ENCODE peak calls at places on chromosome 3, in four cellular contexts. C is K562, L is HepG2, B is GM12878. H is an unnamed sample.

GRCh38 chr3:119639494-119640350 is 20.7 kb downstream of the POPDC2 start:
- DNase-seq in C (no peak), L (no peak), B (no peak), H (no peak)

GRCh38 chr3:37601832-37602231 is 259.8 kb upstream of the CTDSPL start:
- DNase-seq in C (no peak), L (no peak), B (no peak), H (no peak)

GRCh38 chr3:73745429-73746247 is 120.9 kb upstream of the PDZRN3 start:
- DNase-seq in C (no peak), L (no peak), B (no peak), H (no peak)

GRCh38 chr3:187629711-187630110 is 40.5 kb downstream of the SST start:
- DNase-seq in C (no peak), L (no peak), B (no peak), H (no peak)

GRCh38 chr3:54850484-54851003 is 77.3 kb downstream of the LRTM1 start:
- DNase-seq in C (no peak), L (no peak), B (no peak), H (no peak)

GRCh38 chr3:46561951-46562350 is 4.2 kb downstream of the LRRC2 start:
- DNase-seq in C (no peak), L (no peak), B (no peak), H (no peak)

GRCh38 chr3:111012388-111013248 is 59.0 kb upstream of the NECTIN3 start:
- DNase-seq in C (no peak), L (peak), B (no peak), H (peak)

GRCh38 chr3:60142009-60142408 is 1092.2 kb upstream of the CFAP20DC start:
- DNase-seq in C (no peak), L (no peak), B (no peak), H (no peak)

GRCh38 chr3:8767667-8768363 is 1.6 kb downstream of the OXTR start:
- DNase-seq in C (no peak), L (peak), B (no peak), H (no peak)

GRCh38 chr3:64648927-64649906 is 38.6 kb downstream of the ADAMTS9 start:
- DNase-seq in C (no peak), L (no peak), B (no peak), H (no peak)

GRCh38 chr3:187328691-187329090 is 37.2 kb upstream of the MASP1 start:
- DNase-seq in C (no peak), L (no peak), B (no peak), H (no peak)

GRCh38 chr3:197355713-197356112 is 57.3 kb upstream of the DLG1 start:
- DNase-seq in C (no peak), L (peak), B (no peak), H (no peak)

GRCh38 chr3:164233951-164234350 is 844.3 kb downstream of the SI start:
- DNase-seq in C (no peak), L (no peak), B (no peak), H (no peak)

GRCh38 chr3:149969110-149969944 is 1.4 kb downstream of the PFN2 start:
- DNase-seq in C (peak), L (peak), B (no peak), H (peak)

GRCh38 chr3:89107461-89108035 is at the start of gene EPHA3:
- DNase-seq in C (peak), L (peak), B (no peak), H (peak)

GRCh38 chr3:5304789-5305680 is 117.5 kb downstream of the EDEM1 start:
- DNase-seq in C (peak), L (peak), B (no peak), H (peak)

GRCh38 chr3:47482411-47482810 is 6.7 kb upstream of the SCAP start:
- DNase-seq in C (peak), L (no peak), B (no peak), H (no peak)

GRCh38 chr3:138173769-138174420 is 826 bp downstream of the DBR1 start:
- DNase-seq in C (peak), L (no peak), B (no peak), H (peak)

GRCh38 chr3:178384302-178384939 is 151.8 kb upstream of the KCNMB2 start:
- DNase-seq in C (peak), L (no peak), B (no peak), H (no peak)

GRCh38 chr3:29370451-29371420 is 89.9 kb downstream of the RBMS3 start:
- DNase-seq in C (no peak), L (no peak), B (no peak), H (no peak)

GRCh38 chr3:4935347-4935746 is 43.9 kb upstream of the BHLHE40 start:
- DNase-seq in C (no peak), L (no peak), B (no peak), H (no peak)

GRCh38 chr3:185282696-185283373 is 29.0 kb upstream of the EHHADH start:
- DNase-seq in C (no peak), L (peak), B (peak), H (peak)

GRCh38 chr3:20141841-20142240 is 44.2 kb downstream of the SGO1 start:
- DNase-seq in C (no peak), L (no peak), B (no peak), H (no peak)

GRCh38 chr3:145898487-145898886 is 262.5 kb downstream of the PLOD2 start:
- DNase-seq in C (no peak), L (no peak), B (no peak), H (no peak)

GRCh38 chr3:64686446-64686908 is 1.3 kb downstream of the ADAMTS9 start:
- DNase-seq in C (peak), L (peak), B (no peak), H (peak)

GRCh38 chr3:111081008-111081545 is 9.5 kb downstream of the NECTIN3 start:
- DNase-seq in C (no peak), L (no peak), B (no peak), H (no peak)

GRCh38 chr3:161264771-161265343 is 43.7 kb downstream of the NMD3 start:
- DNase-seq in C (no peak), L (peak), B (no peak), H (no peak)

GRCh38 chr3:134315286-134316106 is 58.8 kb downstream of the AMOTL2 start:
- DNase-seq in C (peak), L (no peak), B (no peak), H (no peak)

GRCh38 chr3:141659821-141660597 is 78.1 kb upstream of the RNF7 start:
- DNase-seq in C (peak), L (no peak), B (no peak), H (peak)

GRCh38 chr3:177463863-177464262 is 266.6 kb upstream of the TBL1XR1 start:
- DNase-seq in C (no peak), L (no peak), B (no peak), H (no peak)

GRCh38 chr3:167967257-167968010 is 128.3 kb downstream of the GOLIM4 start:
- DNase-seq in C (no peak), L (no peak), B (no peak), H (no peak)

GRCh38 chr3:185729335-185729715 is 95.5 kb downstream of the IGF2BP2 start:
- DNase-seq in C (no peak), L (no peak), B (no peak), H (no peak)

GRCh38 chr3:49703443-49703927 is 14.1 kb downstream of the RNF123 start:
- DNase-seq in C (peak), L (peak), B (no peak), H (peak)
- TF ChIP-seq TARDBP in C (no peak), L (no peak), B (no peak), H (no peak)

DNA sequence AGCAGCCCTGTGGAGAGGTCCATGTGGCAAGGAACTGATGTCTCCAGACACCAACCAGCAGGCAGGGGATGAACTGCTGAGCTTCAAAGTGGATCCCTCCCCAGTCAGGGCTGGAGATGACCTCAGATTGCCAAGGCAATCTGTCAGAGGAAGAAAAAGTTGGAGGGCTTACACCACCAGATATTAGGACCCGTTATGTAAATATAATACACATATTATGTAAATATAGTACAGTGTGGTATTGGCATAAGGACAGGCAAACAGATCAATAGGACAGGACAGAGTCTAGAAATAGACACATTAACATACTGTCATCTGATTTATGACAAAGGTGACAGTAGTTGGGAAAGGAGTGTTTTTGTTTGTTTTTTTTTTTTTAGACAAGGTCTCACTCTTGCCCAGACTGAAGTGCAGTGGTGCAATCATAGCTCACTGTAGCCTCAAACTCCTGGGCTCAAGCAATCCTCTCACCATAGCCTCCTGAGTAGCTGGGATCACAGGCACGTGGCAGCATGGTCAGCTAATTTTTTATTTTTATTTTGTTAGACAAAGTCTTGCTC is 18.0 kb upstream of the RAB7A start:
- DNase-seq in C (no peak), L (peak), B (no peak), H (no peak)
- TF ChIP-seq SP1 in C (no peak), L (no peak), B (no peak), H (no peak)

DNA sequence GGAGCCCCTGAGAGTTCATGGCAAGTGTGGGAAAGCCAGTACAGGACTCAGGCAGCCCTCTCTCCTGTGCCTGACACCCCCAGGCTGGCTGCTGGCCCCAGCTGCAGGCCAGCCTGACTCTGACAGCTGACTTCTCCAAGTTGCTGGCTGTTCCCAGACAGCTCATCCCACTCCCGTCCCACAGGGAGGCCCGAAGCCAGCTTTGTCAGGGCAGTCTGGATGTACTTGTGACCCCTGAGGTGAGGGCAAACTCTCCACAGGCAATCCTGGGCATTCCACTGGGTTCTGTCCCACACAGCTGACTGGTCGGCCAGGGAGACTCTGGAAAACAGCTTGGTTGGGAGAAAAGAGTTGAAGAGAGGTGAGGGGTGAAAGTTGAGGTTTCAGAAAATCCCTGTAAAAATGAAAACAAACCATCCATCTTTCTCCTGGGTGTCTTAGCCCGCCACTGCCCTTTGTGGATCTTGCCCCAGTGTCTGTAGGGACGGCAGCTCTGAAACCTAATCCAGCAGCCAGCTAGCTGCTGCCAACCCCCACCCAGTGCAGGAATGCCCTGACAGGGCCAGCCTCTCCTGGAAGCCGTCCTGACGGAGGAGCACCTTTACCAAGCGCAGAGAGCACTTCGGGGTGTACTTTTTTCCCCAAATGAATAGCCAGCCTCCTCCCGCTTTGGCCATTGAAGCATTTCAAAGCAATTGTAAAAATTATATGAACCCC is 87.9 kb downstream of the DNAJB8 start:
- DNase-seq in C (no peak), L (no peak), B (no peak), H (no peak)
- TF ChIP-seq TARDBP in C (no peak), L (no peak), B (no peak), H (no peak)

GRCh38 chr3:86794336-86795065 is 196.4 kb downstream of the VGLL3 start:
- DNase-seq in C (no peak), L (no peak), B (no peak), H (no peak)
- TF ChIP-seq SP1 in C (no peak), L (no peak), B (no peak), H (no peak)

GRCh38 chr3:57078366-57079220 is 18.1 kb downstream of the SPATA12 start:
- DNase-seq in C (peak), L (peak), B (no peak), H (peak)
- TF ChIP-seq TARDBP in C (no peak), L (no peak), B (no peak), H (no peak)

GRCh38 chr3:158105124-158105709 is 1.0 kb downstream of the SHOX2 start:
- DNase-seq in C (peak), L (no peak), B (no peak), H (peak)

GRCh38 chr3:158103131-158103955 is 2.9 kb downstream of the SHOX2 start:
- DNase-seq in C (no peak), L (peak), B (no peak), H (no peak)

GRCh38 chr3:158102660-158103085 is 3.5 kb downstream of the SHOX2 start:
- DNase-seq in C (no peak), L (no peak), B (no peak), H (no peak)

GRCh38 chr3:158104346-158105020 is 1.7 kb downstream of the SHOX2 start:
- DNase-seq in C (no peak), L (no peak), B (no peak), H (no peak)

DNA sequence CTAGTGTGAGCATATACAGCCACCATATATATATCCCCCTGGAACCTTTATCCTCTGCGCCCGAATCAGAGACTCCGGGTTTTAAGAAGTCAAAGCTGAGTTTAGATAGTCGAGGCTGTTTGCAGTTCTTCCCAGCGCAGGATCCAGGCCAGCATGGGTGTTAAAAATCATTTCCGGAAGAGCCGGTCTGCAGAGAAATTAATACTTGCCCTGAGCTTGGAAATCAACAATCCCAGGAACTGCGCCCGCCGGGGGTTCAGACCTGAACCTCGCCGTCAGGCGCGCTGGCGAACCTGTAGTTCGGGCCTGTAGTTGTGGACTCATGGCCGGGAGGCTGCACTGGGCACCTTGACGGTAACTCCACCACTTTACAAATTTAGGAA is 2.3 kb downstream of the SHOX2 start:
- DNase-seq in C (no peak), L (no peak), B (no peak), H (no peak)
- TF ChIP-seq SP1 in C (no peak), L (no peak), B (no peak), H (no peak)

DNA sequence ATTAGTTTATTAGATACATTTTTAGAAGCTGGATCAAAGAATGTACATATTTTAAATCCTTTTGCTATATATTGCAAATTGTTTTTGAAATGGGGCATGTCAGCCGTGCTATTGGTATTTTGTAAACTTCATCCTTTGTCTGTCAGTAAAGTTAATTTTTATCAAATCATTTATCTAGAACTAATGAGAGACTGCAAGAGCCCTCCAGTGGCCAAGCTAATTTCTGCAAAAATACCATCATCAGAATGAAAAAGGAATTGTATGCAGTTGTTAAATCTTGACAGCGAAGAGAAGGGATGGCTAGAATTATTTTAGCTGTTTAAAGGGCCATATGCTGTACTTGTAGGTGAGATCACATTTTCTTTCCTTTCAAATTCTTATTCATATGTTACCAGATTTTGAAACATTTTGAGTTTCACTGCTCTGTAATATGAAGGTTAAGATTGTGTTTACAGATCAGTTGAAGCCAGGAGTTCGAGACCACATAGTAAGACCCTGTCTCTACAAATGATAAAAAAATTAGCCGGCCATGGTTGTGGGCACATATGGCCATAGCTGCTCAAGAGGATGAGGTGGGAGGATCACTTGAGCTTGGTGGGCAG is 8.1 kb upstream of the CLDN11 start:
- DNase-seq in C (peak), L (no peak), B (no peak), H (no peak)
- TF ChIP-seq TARDBP in C (no peak), L (no peak), B (no peak), H (no peak)

DNA sequence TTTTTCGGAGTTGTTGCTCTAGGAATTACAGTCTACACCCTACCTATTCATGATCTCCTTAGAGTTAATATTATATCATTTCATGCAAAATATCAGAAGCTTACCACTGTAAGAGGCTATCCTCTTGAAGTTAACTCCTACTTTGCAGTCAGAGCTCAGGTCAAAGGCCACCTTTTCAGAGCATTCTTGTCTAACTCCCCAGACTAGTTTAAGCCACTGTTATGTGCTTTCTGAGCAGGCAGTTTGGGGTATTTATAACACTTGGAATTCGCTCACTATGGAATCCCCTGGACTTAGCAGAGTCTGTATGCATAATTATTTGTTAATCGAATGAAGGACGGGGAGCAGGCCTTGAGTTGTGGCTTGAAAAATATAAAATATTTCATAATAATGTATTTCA is 21.7 kb downstream of the MED12L start:
- DNase-seq in C (no peak), L (no peak), B (no peak), H (no peak)
- TF ChIP-seq SP1 in C (no peak), L (no peak), B (no peak), H (no peak)